ENCODE peak calls at places on chromosomes 4 and X, in seven cellular contexts. A is activated T-helper 17 cell treated with anti-CD3 and anti-CD28 coated beads, Interleukin-2, amount 50 U/mL, for 72 hours; P is activated CD8-positive, alpha-beta memory T cell treated with anti-CD3 and anti-CD28 coated beads, Interleukin-2, amount 10 ng/mL, durations not matched to agents 7 days and 5 days; K is sciatic nerve; L is HepG2; D is left lung; T is upper lobe of right lung. S is an unnamed sample.

GRCh38 chr4:47531954-47532321 is 46.9 kb downstream of the ATP10D start:
- ATAC-seq in T (no peak), K (no peak), L (no peak), A (no peak), P (peak; percentile 28), D (no peak), S (peak; percentile 80)

GRCh38 chrX:77675986-77676385 is 110.0 kb downstream of the ATRX start:
- ATAC-seq in P (no peak), A (no peak), L (no peak), D (no peak), K (no peak), T (no peak), S (no peak)

GRCh38 chr4:131006388-131006787 is 1910.4 kb downstream of the C4orf33 start:
- ATAC-seq in L (no peak), A (no peak), D (no peak), T (no peak), P (no peak), K (no peak), S (no peak)

GRCh38 chrX:13463608-13464007 is 105.8 kb upstream of the EGFL6 start:
- ATAC-seq in P (no peak), L (no peak), K (peak; percentile 97), T (peak; percentile 56), A (no peak), D (peak; percentile 78), S (peak; percentile 75)

GRCh38 chr4:185838514-185839203 is 26.7 kb upstream of the SORBS2 start:
- ATAC-seq in T (no peak), P (no peak), D (no peak), L (no peak), A (no peak), K (no peak), S (no peak)

GRCh38 chr4:8044699-8045098 is 105.0 kb upstream of the AFAP1 start:
- ATAC-seq in A (no peak), L (no peak), P (no peak), D (no peak), K (no peak), T (no peak), S (peak; percentile 20)

GRCh38 chr4:56972389-56972788 is 5.0 kb downstream of the NOA1 start:
- ATAC-seq in D (no peak), P (no peak), A (peak; percentile 60), T (no peak), L (no peak), K (no peak), S (no peak)

GRCh38 chr4:8893227-8893623 is 21.6 kb upstream of the HMX1 start:
- ATAC-seq in A (no peak), K (no peak), P (no peak), D (no peak), L (no peak), T (no peak), S (no peak)

GRCh38 chrX:71586929-71587328 is 8.7 kb downstream of the GCNA start:
- ATAC-seq in P (no peak), D (no peak), L (peak; percentile 98), T (no peak), A (no peak), K (no peak), S (no peak)

S was measured in gastroesophageal sphincter.